ENCODE peak calls at places on chromosomes 3 and 15, in ten cellular contexts. One of them, this sample, is unnamed.

GRCh38 chr3:183443395-183444132 is 15.1 kb upstream of the MCF2L2 start:
- DNase-seq in globus pallidus: no peak
- DNase-seq in GF-D8: no peak
- DNase-seq in aorta: no peak
- DNase-seq in OCI-LY7: no peak
- DNase-seq in SHP77 treated with DMSO at 0.1 percent for 48 hours: no peak
- DNase-seq in caudate nucleus: no peak
- DNase-seq in midbrain: no peak
- DNase-seq in NCI-H774: no peak
- DNase-seq in stimulated activated CD4-positive, alpha-beta T cell treated with anti-CD3 and anti-CD28 coated beads, Interleukin-2, amount 100 ng/mL, for 48 hours: no peak
- DNase-seq in this sample: no peak

GRCh38 chr3:10164546-10165393 is at the start of gene IRAK2:
- DNase-seq in globus pallidus: peak; percentile 66
- DNase-seq in GF-D8: no peak
- DNase-seq in aorta: peak; percentile 87
- DNase-seq in OCI-LY7: peak; percentile 68
- DNase-seq in SHP77 treated with DMSO at 0.1 percent for 48 hours: peak; percentile 23
- DNase-seq in caudate nucleus: peak; percentile 63
- DNase-seq in midbrain: peak; percentile 60
- DNase-seq in NCI-H774: peak; percentile 15
- DNase-seq in stimulated activated CD4-positive, alpha-beta T cell treated with anti-CD3 and anti-CD28 coated beads, Interleukin-2, amount 100 ng/mL, for 48 hours: peak; percentile 62
- DNase-seq in this sample: peak; percentile 59

GRCh38 chr3:26630669-26631384 is 8.3 kb downstream of the LRRC3B start:
- DNase-seq in globus pallidus: no peak
- DNase-seq in GF-D8: no peak
- DNase-seq in aorta: no peak
- DNase-seq in OCI-LY7: no peak
- DNase-seq in SHP77 treated with DMSO at 0.1 percent for 48 hours: no peak
- DNase-seq in caudate nucleus: no peak
- DNase-seq in midbrain: no peak
- DNase-seq in NCI-H774: no peak
- DNase-seq in stimulated activated CD4-positive, alpha-beta T cell treated with anti-CD3 and anti-CD28 coated beads, Interleukin-2, amount 100 ng/mL, for 48 hours: no peak
- DNase-seq in this sample: no peak

GRCh38 chr3:191809326-191809949 is 348.5 kb downstream of the PYDC2 start:
- DNase-seq in globus pallidus: no peak
- DNase-seq in GF-D8: no peak
- DNase-seq in aorta: no peak
- DNase-seq in OCI-LY7: no peak
- DNase-seq in SHP77 treated with DMSO at 0.1 percent for 48 hours: no peak
- DNase-seq in caudate nucleus: no peak
- DNase-seq in midbrain: no peak
- DNase-seq in NCI-H774: no peak
- DNase-seq in stimulated activated CD4-positive, alpha-beta T cell treated with anti-CD3 and anti-CD28 coated beads, Interleukin-2, amount 100 ng/mL, for 48 hours: no peak
- DNase-seq in this sample: no peak

GRCh38 chr3:107561980-107562379 is 39.2 kb downstream of the BBX start:
- DNase-seq in globus pallidus: no peak
- DNase-seq in GF-D8: no peak
- DNase-seq in aorta: no peak
- DNase-seq in OCI-LY7: no peak
- DNase-seq in SHP77 treated with DMSO at 0.1 percent for 48 hours: no peak
- DNase-seq in caudate nucleus: no peak
- DNase-seq in midbrain: no peak
- DNase-seq in NCI-H774: no peak
- DNase-seq in stimulated activated CD4-positive, alpha-beta T cell treated with anti-CD3 and anti-CD28 coated beads, Interleukin-2, amount 100 ng/mL, for 48 hours: no peak
- DNase-seq in this sample: no peak

GRCh38 chr15:68274184-68274848 is 3.2 kb upstream of the FEM1B start:
- DNase-seq in globus pallidus: no peak
- DNase-seq in GF-D8: no peak
- DNase-seq in aorta: no peak
- DNase-seq in OCI-LY7: no peak
- DNase-seq in SHP77 treated with DMSO at 0.1 percent for 48 hours: no peak
- DNase-seq in caudate nucleus: no peak
- DNase-seq in midbrain: no peak
- DNase-seq in NCI-H774: no peak
- DNase-seq in stimulated activated CD4-positive, alpha-beta T cell treated with anti-CD3 and anti-CD28 coated beads, Interleukin-2, amount 100 ng/mL, for 48 hours: no peak
- DNase-seq in this sample: no peak

GRCh38 chr3:182693723-182694122 is 99.6 kb upstream of the ATP11B start:
- DNase-seq in globus pallidus: no peak
- DNase-seq in GF-D8: no peak
- DNase-seq in aorta: no peak
- DNase-seq in OCI-LY7: no peak
- DNase-seq in SHP77 treated with DMSO at 0.1 percent for 48 hours: no peak
- DNase-seq in caudate nucleus: no peak
- DNase-seq in midbrain: no peak
- DNase-seq in NCI-H774: no peak
- DNase-seq in stimulated activated CD4-positive, alpha-beta T cell treated with anti-CD3 and anti-CD28 coated beads, Interleukin-2, amount 100 ng/mL, for 48 hours: no peak
- DNase-seq in this sample: no peak

GRCh38 chr3:137845161-137845560 is 81.0 kb downstream of the SOX14 start:
- DNase-seq in globus pallidus: no peak
- DNase-seq in GF-D8: no peak
- DNase-seq in aorta: no peak
- DNase-seq in OCI-LY7: no peak
- DNase-seq in SHP77 treated with DMSO at 0.1 percent for 48 hours: no peak
- DNase-seq in caudate nucleus: no peak
- DNase-seq in midbrain: no peak
- DNase-seq in NCI-H774: no peak
- DNase-seq in stimulated activated CD4-positive, alpha-beta T cell treated with anti-CD3 and anti-CD28 coated beads, Interleukin-2, amount 100 ng/mL, for 48 hours: no peak
- DNase-seq in this sample: no peak

GRCh38 chr3:42118762-42119361 is 27.7 kb downstream of the TRAK1 start:
- DNase-seq in globus pallidus: peak; percentile 61
- DNase-seq in GF-D8: peak; percentile 28
- DNase-seq in aorta: no peak
- DNase-seq in OCI-LY7: peak; percentile 83
- DNase-seq in SHP77 treated with DMSO at 0.1 percent for 48 hours: peak; percentile 16
- DNase-seq in caudate nucleus: peak; percentile 22
- DNase-seq in midbrain: peak; percentile 49
- DNase-seq in NCI-H774: no peak
- DNase-seq in stimulated activated CD4-positive, alpha-beta T cell treated with anti-CD3 and anti-CD28 coated beads, Interleukin-2, amount 100 ng/mL, for 48 hours: no peak
- DNase-seq in this sample: no peak

GRCh38 chr3:156483426-156483825 is 71.5 kb downstream of the SSR3 start:
- DNase-seq in globus pallidus: no peak
- DNase-seq in GF-D8: no peak
- DNase-seq in aorta: no peak
- DNase-seq in OCI-LY7: peak; percentile 42
- DNase-seq in SHP77 treated with DMSO at 0.1 percent for 48 hours: no peak
- DNase-seq in caudate nucleus: no peak
- DNase-seq in midbrain: no peak
- DNase-seq in NCI-H774: no peak
- DNase-seq in stimulated activated CD4-positive, alpha-beta T cell treated with anti-CD3 and anti-CD28 coated beads, Interleukin-2, amount 100 ng/mL, for 48 hours: no peak
- DNase-seq in this sample: no peak

GRCh38 chr3:72439321-72440183 is 408.7 kb downstream of the SHQ1 start:
- DNase-seq in globus pallidus: no peak
- DNase-seq in GF-D8: no peak
- DNase-seq in aorta: no peak
- DNase-seq in OCI-LY7: peak; percentile 37
- DNase-seq in SHP77 treated with DMSO at 0.1 percent for 48 hours: no peak
- DNase-seq in caudate nucleus: no peak
- DNase-seq in midbrain: no peak
- DNase-seq in NCI-H774: no peak
- DNase-seq in stimulated activated CD4-positive, alpha-beta T cell treated with anti-CD3 and anti-CD28 coated beads, Interleukin-2, amount 100 ng/mL, for 48 hours: no peak
- DNase-seq in this sample: no peak

GRCh38 chr15:51969728-51970127 is 1.9 kb downstream of the LEO1 start:
- DNase-seq in globus pallidus: no peak
- DNase-seq in GF-D8: no peak
- DNase-seq in aorta: no peak
- DNase-seq in OCI-LY7: no peak
- DNase-seq in SHP77 treated with DMSO at 0.1 percent for 48 hours: no peak
- DNase-seq in caudate nucleus: no peak
- DNase-seq in midbrain: no peak
- DNase-seq in NCI-H774: no peak
- DNase-seq in stimulated activated CD4-positive, alpha-beta T cell treated with anti-CD3 and anti-CD28 coated beads, Interleukin-2, amount 100 ng/mL, for 48 hours: no peak
- DNase-seq in this sample: no peak

GRCh38 chr3:134242649-134243637 is 7.7 kb downstream of the RYK start:
- DNase-seq in globus pallidus: no peak
- DNase-seq in GF-D8: peak; percentile 34
- DNase-seq in aorta: no peak
- DNase-seq in OCI-LY7: no peak
- DNase-seq in SHP77 treated with DMSO at 0.1 percent for 48 hours: no peak
- DNase-seq in caudate nucleus: no peak
- DNase-seq in midbrain: no peak
- DNase-seq in NCI-H774: no peak
- DNase-seq in stimulated activated CD4-positive, alpha-beta T cell treated with anti-CD3 and anti-CD28 coated beads, Interleukin-2, amount 100 ng/mL, for 48 hours: no peak
- DNase-seq in this sample: peak; percentile 51

GRCh38 chr3:178058629-178059028 is 477.6 kb upstream of the KCNMB2 start:
- DNase-seq in globus pallidus: no peak
- DNase-seq in GF-D8: no peak
- DNase-seq in aorta: no peak
- DNase-seq in OCI-LY7: no peak
- DNase-seq in SHP77 treated with DMSO at 0.1 percent for 48 hours: no peak
- DNase-seq in caudate nucleus: no peak
- DNase-seq in midbrain: no peak
- DNase-seq in NCI-H774: no peak
- DNase-seq in stimulated activated CD4-positive, alpha-beta T cell treated with anti-CD3 and anti-CD28 coated beads, Interleukin-2, amount 100 ng/mL, for 48 hours: no peak
- DNase-seq in this sample: no peak

GRCh38 chr3:160755776-160756304 is at the start of gene PPM1L:
- DNase-seq in globus pallidus: peak; percentile 65
- DNase-seq in GF-D8: peak; percentile 46
- DNase-seq in aorta: peak; percentile 81
- DNase-seq in OCI-LY7: peak; percentile 86
- DNase-seq in SHP77 treated with DMSO at 0.1 percent for 48 hours: no peak
- DNase-seq in caudate nucleus: peak; percentile 53
- DNase-seq in midbrain: peak; percentile 72
- DNase-seq in NCI-H774: peak; percentile 67
- DNase-seq in stimulated activated CD4-positive, alpha-beta T cell treated with anti-CD3 and anti-CD28 coated beads, Interleukin-2, amount 100 ng/mL, for 48 hours: peak; percentile 46
- DNase-seq in this sample: peak; percentile 91

GRCh38 chr3:10378246-10378645 is 57.3 kb upstream of the SEC13 start:
- DNase-seq in globus pallidus: no peak
- DNase-seq in GF-D8: no peak
- DNase-seq in aorta: no peak
- DNase-seq in OCI-LY7: no peak
- DNase-seq in SHP77 treated with DMSO at 0.1 percent for 48 hours: no peak
- DNase-seq in caudate nucleus: no peak
- DNase-seq in midbrain: no peak
- DNase-seq in NCI-H774: no peak
- DNase-seq in stimulated activated CD4-positive, alpha-beta T cell treated with anti-CD3 and anti-CD28 coated beads, Interleukin-2, amount 100 ng/mL, for 48 hours: no peak
- DNase-seq in this sample: no peak

GRCh38 chr3:112327371-112327951 is 5.5 kb upstream of the CD200 start:
- DNase-seq in globus pallidus: peak; percentile 82
- DNase-seq in GF-D8: peak; percentile 27
- DNase-seq in aorta: no peak
- DNase-seq in OCI-LY7: peak; percentile 83
- DNase-seq in SHP77 treated with DMSO at 0.1 percent for 48 hours: peak; percentile 16
- DNase-seq in caudate nucleus: no peak
- DNase-seq in midbrain: peak; percentile 73
- DNase-seq in NCI-H774: no peak
- DNase-seq in stimulated activated CD4-positive, alpha-beta T cell treated with anti-CD3 and anti-CD28 coated beads, Interleukin-2, amount 100 ng/mL, for 48 hours: no peak
- DNase-seq in this sample: no peak

GRCh38 chr3:127209840-127210653 is 17.1 kb downstream of the PRR23E start:
- DNase-seq in globus pallidus: no peak
- DNase-seq in GF-D8: no peak
- DNase-seq in aorta: no peak
- DNase-seq in OCI-LY7: no peak
- DNase-seq in SHP77 treated with DMSO at 0.1 percent for 48 hours: no peak
- DNase-seq in caudate nucleus: no peak
- DNase-seq in midbrain: no peak
- DNase-seq in NCI-H774: no peak
- DNase-seq in stimulated activated CD4-positive, alpha-beta T cell treated with anti-CD3 and anti-CD28 coated beads, Interleukin-2, amount 100 ng/mL, for 48 hours: no peak
- DNase-seq in this sample: no peak

GRCh38 chr3:181103605-181104004 is 114.1 kb upstream of the DNAJC19 start:
- DNase-seq in globus pallidus: no peak
- DNase-seq in GF-D8: peak; percentile 5
- DNase-seq in aorta: no peak
- DNase-seq in OCI-LY7: peak; percentile 67
- DNase-seq in SHP77 treated with DMSO at 0.1 percent for 48 hours: peak; percentile 2
- DNase-seq in caudate nucleus: no peak
- DNase-seq in midbrain: no peak
- DNase-seq in NCI-H774: peak; percentile 17
- DNase-seq in stimulated activated CD4-positive, alpha-beta T cell treated with anti-CD3 and anti-CD28 coated beads, Interleukin-2, amount 100 ng/mL, for 48 hours: no peak
- DNase-seq in this sample: no peak

GRCh38 chr3:98917608-98918007 is 16.1 kb upstream of the DCBLD2 start:
- DNase-seq in globus pallidus: no peak
- DNase-seq in GF-D8: no peak
- DNase-seq in aorta: no peak
- DNase-seq in OCI-LY7: no peak
- DNase-seq in SHP77 treated with DMSO at 0.1 percent for 48 hours: no peak
- DNase-seq in caudate nucleus: no peak
- DNase-seq in midbrain: no peak
- DNase-seq in NCI-H774: no peak
- DNase-seq in stimulated activated CD4-positive, alpha-beta T cell treated with anti-CD3 and anti-CD28 coated beads, Interleukin-2, amount 100 ng/mL, for 48 hours: no peak
- DNase-seq in this sample: no peak

GRCh38 chr3:121649645-121650044 is 11.1 kb downstream of the HCLS1 start:
- DNase-seq in globus pallidus: no peak
- DNase-seq in GF-D8: no peak
- DNase-seq in aorta: no peak
- DNase-seq in OCI-LY7: no peak
- DNase-seq in SHP77 treated with DMSO at 0.1 percent for 48 hours: no peak
- DNase-seq in caudate nucleus: no peak
- DNase-seq in midbrain: no peak
- DNase-seq in NCI-H774: no peak
- DNase-seq in stimulated activated CD4-positive, alpha-beta T cell treated with anti-CD3 and anti-CD28 coated beads, Interleukin-2, amount 100 ng/mL, for 48 hours: no peak
- DNase-seq in this sample: no peak

GRCh38 chr3:14877404-14877803 is 58.6 kb downstream of the FGD5 start:
- DNase-seq in globus pallidus: no peak
- DNase-seq in GF-D8: no peak
- DNase-seq in aorta: no peak
- DNase-seq in OCI-LY7: no peak
- DNase-seq in SHP77 treated with DMSO at 0.1 percent for 48 hours: no peak
- DNase-seq in caudate nucleus: no peak
- DNase-seq in midbrain: no peak
- DNase-seq in NCI-H774: no peak
- DNase-seq in stimulated activated CD4-positive, alpha-beta T cell treated with anti-CD3 and anti-CD28 coated beads, Interleukin-2, amount 100 ng/mL, for 48 hours: no peak
- DNase-seq in this sample: no peak